ENCODE peak calls at places on chromosomes 11 and 22, in seven cellular contexts. J is fibroblast of the aortic adventitia, X is WTC11, Q is hypothalamus, P is brain microvascular endothelial cell, K is AG04450, G is gastrocnemius medialis. M is an unnamed sample.

GRCh38 chr22:41052661-41053490 is 39.5 kb upstream of the EP300 start:
- DNase-seq in J (peak), X (no peak), Q (no peak), P (peak), K (peak), G (no peak), M (no peak)

GRCh38 chr11:95984035-95984434 is 60.1 kb upstream of the MTMR2 start:
- DNase-seq in J (no peak), X (no peak), Q (no peak), P (no peak), K (no peak), G (no peak), M (no peak)

GRCh38 chr11:45507916-45508315 is 157.5 kb downstream of the CHST1 start:
- DNase-seq in J (no peak), X (no peak), Q (no peak), P (no peak), K (no peak), G (no peak), M (no peak)

GRCh38 chr11:117911694-117912093 is 17.5 kb downstream of the TMPRSS13 start:
- DNase-seq in J (no peak), X (no peak), Q (no peak), P (no peak), K (no peak), G (no peak), M (no peak)

GRCh38 chr11:73258104-73258684 is 13.9 kb upstream of the P2RY6 start:
- DNase-seq in J (no peak), X (no peak), Q (no peak), P (no peak), K (no peak), G (no peak), M (no peak)

GRCh38 chr22:22446527-22446926 is 62.0 kb downstream of the ZNF280B start:
- DNase-seq in J (no peak), X (no peak), Q (no peak), P (no peak), K (no peak), G (no peak), M (no peak)

GRCh38 chr22:41524283-41524682 is 20.0 kb downstream of the POLR3H start:
- DNase-seq in J (peak), X (no peak), Q (no peak), P (peak), K (peak), G (no peak), M (no peak)

GRCh38 chr22:20937794-20938148 is 20.6 kb downstream of the CRKL start:
- DNase-seq in J (no peak), X (no peak), Q (no peak), P (no peak), K (no peak), G (no peak), M (no peak)

GRCh38 chr11:88320149-88320559 is 17.4 kb downstream of the CTSC start:
- DNase-seq in J (peak), X (no peak), Q (no peak), P (peak), K (peak), G (no peak), M (no peak)

GRCh38 chr22:24695958-24696511 is 78.5 kb downstream of the PIWIL3 start:
- DNase-seq in J (no peak), X (peak), Q (no peak), P (peak), K (peak), G (no peak), M (no peak)

GRCh38 chr11:19673924-19674390 is 38.7 kb upstream of the NAV2 start:
- DNase-seq in J (peak), X (no peak), Q (no peak), P (no peak), K (no peak), G (peak), M (no peak)

GRCh38 chr11:31802990-31803812 is 7.9 kb downstream of the PAX6 start:
- DNase-seq in J (no peak), X (peak), Q (no peak), P (no peak), K (no peak), G (no peak), M (no peak)

GRCh38 chr11:73159297-73159696 is 17.2 kb upstream of the FCHSD2 start:
- DNase-seq in J (no peak), X (no peak), Q (no peak), P (no peak), K (no peak), G (peak), M (no peak)

GRCh38 chr11:12235549-12235944 is 125.2 kb downstream of the MICAL2 start:
- DNase-seq in J (no peak), X (no peak), Q (no peak), P (no peak), K (no peak), G (no peak), M (no peak)

GRCh38 chr11:18322818-18323570 is 627 bp downstream of the GTF2H1 start:
- DNase-seq in J (no peak), X (no peak), Q (no peak), P (no peak), K (no peak), G (no peak), M (no peak)

GRCh38 chr11:66263231-66263630 is 5.2 kb upstream of the RAB1B start:
- DNase-seq in J (no peak), X (no peak), Q (no peak), P (no peak), K (no peak), G (no peak), M (no peak)

GRCh38 chr22:31361743-31362142 is 15.6 kb upstream of the PATZ1 start:
- DNase-seq in J (no peak), X (no peak), Q (no peak), P (no peak), K (no peak), G (no peak), M (no peak)

GRCh38 chr11:33753304-33753703 is 17.1 kb upstream of the CD59 start:
- DNase-seq in J (peak), X (no peak), Q (no peak), P (peak), K (peak), G (peak), M (no peak)

GRCh38 chr11:106872246-106872645 is 146.0 kb downstream of the GUCY1A2 start:
- DNase-seq in J (no peak), X (no peak), Q (no peak), P (no peak), K (no peak), G (no peak), M (no peak)

GRCh38 chr11:65563606-65564005 is 5.4 kb upstream of the LTBP3 start:
- DNase-seq in J (no peak), X (no peak), Q (no peak), P (no peak), K (no peak), G (no peak), M (no peak)

GRCh38 chr11:131278472-131278871 is 91.9 kb upstream of the NTM start:
- DNase-seq in J (no peak), X (no peak), Q (no peak), P (no peak), K (no peak), G (no peak), M (no peak)

GRCh38 chr11:31847761-31848160 is 36.6 kb upstream of the PAX6 start:
- DNase-seq in J (no peak), X (no peak), Q (no peak), P (no peak), K (no peak), G (no peak), M (no peak)

GRCh38 chr11:128889657-128890213 is 1.4 kb upstream of the KCNJ5 start:
- DNase-seq in J (no peak), X (no peak), Q (no peak), P (no peak), K (no peak), G (no peak), M (no peak)

GRCh38 chr11:102316505-102316904 is 779 bp upstream of the BIRC3 start:
- DNase-seq in J (no peak), X (no peak), Q (no peak), P (no peak), K (no peak), G (no peak), M (no peak)

GRCh38 chr11:57240757-57241156 is 3.7 kb upstream of the APLNR start:
- DNase-seq in J (no peak), X (no peak), Q (no peak), P (no peak), K (no peak), G (no peak), M (no peak)

GRCh38 chr11:64619811-64620285 is 28.8 kb downstream of the SLC22A12 start:
- DNase-seq in J (peak), X (peak), Q (no peak), P (peak), K (peak), G (peak), M (peak)

GRCh38 chr11:75308986-75309385 is 42.5 kb downstream of the ARRB1 start:
- DNase-seq in J (no peak), X (no peak), Q (no peak), P (no peak), K (no peak), G (no peak), M (no peak)

GRCh38 chr22:30015846-30016245 is 64.4 kb upstream of the HORMAD2 start:
- DNase-seq in J (peak), X (no peak), Q (no peak), P (peak), K (peak), G (no peak), M (no peak)

GRCh38 chr11:48036466-48036865 is 56.1 kb downstream of the PTPRJ start:
- DNase-seq in J (peak), X (no peak), Q (no peak), P (no peak), K (peak), G (no peak), M (no peak)

GRCh38 chr22:37749831-37750595 is 53.2 kb downstream of the TRIOBP start:
- DNase-seq in J (peak), X (no peak), Q (no peak), P (peak), K (no peak), G (no peak), M (no peak)

GRCh38 chr11:69373251-69373635 is 79.3 kb downstream of the MYEOV start:
- DNase-seq in J (no peak), X (no peak), Q (no peak), P (no peak), K (no peak), G (no peak), M (no peak)

GRCh38 chr11:64720640-64721358 is 2.2 kb downstream of the NRXN2 start:
- DNase-seq in J (no peak), X (no peak), Q (no peak), P (no peak), K (no peak), G (no peak), M (no peak)

GRCh38 chr11:14413307-14414072 is 54.5 kb upstream of the RRAS2 start:
- DNase-seq in J (peak), X (peak), Q (no peak), P (peak), K (no peak), G (peak), M (no peak)